ENCODE peak calls at places on chromosomes 11 and 22, in nine cellular contexts. Y is RWPE1; H is AG10803; G is CD4-positive, alpha-beta T cell; E is testis; V is transverse colon; P is fibroblast of mammary gland; X is endothelial cell; N is GM12864. D is an unnamed sample.

GRCh38 chr11:90332415-90332814 is 109.6 kb upstream of the CHORDC1 start:
- DNase-seq in X (no peak), Y (no peak), H (no peak), P (no peak), E (no peak), V (no peak), G (no peak), N (no peak), D (no peak)

GRCh38 chr11:134536219-134536618 is 124.2 kb upstream of the B3GAT1 start:
- DNase-seq in N (no peak), G (no peak), Y (no peak), H (no peak), X (no peak), V (no peak), E (peak), P (no peak), D (peak)

GRCh38 chr11:26027887-26028286 is 304.0 kb upstream of the ANO3 start:
- DNase-seq in H (no peak), N (no peak), E (no peak), P (no peak), G (no peak), Y (no peak), X (no peak), V (no peak), D (no peak)

GRCh38 chr11:122656073-122656630 is 630 bp downstream of the UBASH3B start:
- DNase-seq in Y (peak), E (peak), P (peak), G (peak), V (peak), N (no peak), X (peak), H (peak), D (peak)

GRCh38 chr11:43736502-43737193 is 56.1 kb downstream of the HSD17B12 start:
- DNase-seq in Y (no peak), V (no peak), H (peak), P (peak), X (no peak), E (no peak), G (no peak), N (no peak), D (no peak)

GRCh38 chr11:70824590-70825300 is 426.4 kb downstream of the CTTN start:
- DNase-seq in G (no peak), X (no peak), P (no peak), N (no peak), Y (no peak), H (no peak), V (no peak), E (peak), D (no peak)

GRCh38 chr11:77515483-77515882 is 41.6 kb upstream of the PAK1 start:
- DNase-seq in X (no peak), E (no peak), G (no peak), V (peak), Y (no peak), N (no peak), P (no peak), H (no peak), D (no peak)

GRCh38 chr11:46290598-46291309 is 13.3 kb downstream of the CREB3L1 start:
- DNase-seq in H (peak), E (peak), V (peak), G (no peak), X (peak), P (peak), N (no peak), Y (no peak), D (peak)

GRCh38 chr11:128776434-128777284 is 82.8 kb downstream of the FLI1 start:
- DNase-seq in G (peak), N (peak), E (peak), V (no peak), P (peak), H (peak), Y (no peak), X (peak), D (no peak)

GRCh38 chr22:39463931-39464390 is 7.1 kb downstream of the MGAT3 start:
- DNase-seq in V (no peak), H (peak), X (no peak), Y (no peak), G (no peak), E (no peak), P (no peak), N (no peak), D (no peak)

GRCh38 chr11:9231848-9232177 is 33.3 kb downstream of the DENND5A start:
- DNase-seq in P (peak), Y (no peak), V (no peak), X (no peak), H (peak), N (no peak), G (no peak), E (no peak), D (no peak)

GRCh38 chr11:2594267-2594666 is 105.5 kb downstream of the KCNQ1OT1 start:
- DNase-seq in Y (no peak), P (no peak), G (no peak), E (no peak), X (no peak), N (no peak), H (no peak), V (no peak), D (no peak)
- TF ChIP-seq CTCF in Y (no peak), P (no peak), G (no peak), E (no peak), X (no peak), N (no peak), H (no peak), V (no peak), D (no peak)

DNA sequence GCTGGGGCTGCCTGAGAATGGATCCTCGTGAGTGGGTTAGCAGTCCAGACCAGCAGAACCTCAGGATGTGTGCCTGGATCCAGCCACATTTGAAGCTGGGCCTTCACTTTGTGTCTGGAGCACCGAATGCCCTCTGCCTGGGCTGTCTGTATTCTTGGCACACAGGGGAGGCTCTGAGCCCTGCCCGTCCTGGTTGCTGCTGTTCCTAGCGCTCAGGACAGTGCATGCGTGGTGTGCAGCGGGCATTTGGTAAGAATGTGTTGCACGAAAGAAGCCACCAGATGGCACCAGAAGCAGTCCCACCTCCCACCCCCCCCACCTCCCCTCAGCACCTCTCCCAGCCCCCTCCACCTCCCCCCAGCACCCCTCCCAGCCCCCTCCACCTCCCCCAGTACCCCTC is 4.1 kb upstream of the MAPK11 start:
- DNase-seq in H (peak), X (no peak), P (peak), V (peak), G (no peak), E (peak), N (no peak), Y (peak), D (no peak)
- TF ChIP-seq CTCF in H (peak), X (no peak), P (peak), V (peak), G (peak), E (peak), N (peak), Y (peak), D (peak)

DNA sequence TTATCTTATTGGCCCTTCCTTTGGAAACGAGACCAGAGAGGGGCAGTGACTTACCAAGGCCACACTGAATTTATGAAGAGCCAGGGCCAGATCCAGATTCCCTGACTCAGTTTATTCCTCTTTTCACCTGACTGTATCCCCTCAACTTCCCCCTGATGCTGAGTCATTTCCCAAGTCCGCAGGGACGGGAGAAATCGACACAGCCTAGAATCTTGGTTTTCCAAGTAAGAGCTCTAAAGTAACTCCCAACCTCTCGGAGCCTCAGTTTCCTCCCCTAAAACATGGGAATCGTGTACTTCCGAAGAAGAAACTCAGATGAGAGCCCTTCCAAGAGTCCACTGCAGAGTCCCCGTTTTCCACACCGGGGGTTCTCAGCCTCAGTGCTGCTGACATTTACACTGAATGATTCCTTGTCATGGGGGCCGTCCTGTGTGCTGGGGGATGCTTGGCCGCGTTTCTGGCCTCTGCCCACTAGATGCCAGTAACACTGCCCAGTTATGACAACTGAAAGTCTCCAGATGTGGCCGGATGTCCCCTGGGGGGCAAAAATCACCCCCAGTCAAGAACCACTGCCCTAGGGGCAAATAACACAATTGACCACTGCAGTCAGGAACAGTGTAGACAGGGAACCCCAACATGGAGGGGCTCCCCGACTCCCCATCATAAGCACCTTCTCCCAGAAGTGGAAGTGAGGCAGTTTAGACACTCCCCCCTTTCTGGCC is 11.2 kb downstream of the MPST start:
- DNase-seq in P (no peak), V (no peak), H (no peak), N (no peak), X (no peak), Y (no peak), E (no peak), G (no peak), D (no peak)
- TF ChIP-seq CTCF in P (no peak), V (no peak), H (no peak), N (no peak), X (no peak), Y (no peak), E (no peak), G (no peak), D (peak)

GRCh38 chr11:110092577-110093406 is at the start of gene ZC3H12C:
- DNase-seq in G (no peak), V (peak), P (peak), E (peak), Y (peak), X (peak), H (peak), N (peak), D (peak)
- TF ChIP-seq CTCF in G (no peak), V (peak), P (peak), E (peak), Y (peak), X (no peak), H (peak), N (peak), D (peak)

DNA sequence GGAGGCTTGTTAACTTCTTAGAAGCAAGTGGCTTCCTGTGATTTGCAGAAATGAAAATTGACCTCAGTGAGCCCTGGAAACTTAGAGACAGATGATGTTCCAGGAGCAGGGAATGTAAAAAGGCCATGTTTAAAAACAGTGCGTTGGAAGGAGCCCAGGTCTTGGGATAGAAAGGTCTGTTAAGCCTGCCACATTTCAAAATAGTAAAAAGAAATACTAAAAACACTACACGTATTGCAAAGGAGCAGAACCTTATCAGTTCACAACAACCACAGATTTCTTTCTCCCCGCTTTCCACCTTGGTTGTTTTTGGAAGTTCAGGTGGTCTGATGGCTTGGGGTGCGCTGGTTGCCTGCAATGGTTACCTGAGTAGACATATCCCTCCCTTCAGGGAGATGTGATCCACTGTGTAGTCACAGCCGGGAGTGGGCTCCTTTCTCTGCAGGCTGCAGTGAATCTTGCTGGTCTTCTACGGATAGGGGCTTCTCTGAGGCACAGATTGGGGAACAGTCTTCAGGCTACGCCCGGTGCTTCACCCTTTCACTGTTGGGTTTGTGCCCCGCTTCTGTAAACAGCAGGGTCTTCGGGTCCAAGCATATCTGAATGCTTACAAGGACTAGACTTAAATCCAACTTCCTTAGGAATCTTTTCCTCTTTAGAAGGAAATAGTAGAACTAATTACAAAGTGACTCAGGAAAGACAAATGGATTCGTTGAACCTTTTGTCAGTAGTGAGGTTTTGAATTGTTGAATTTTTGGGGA is 1.9 kb downstream of the TEAD1 start:
- DNase-seq in Y (peak), V (no peak), X (no peak), H (peak), P (peak), G (no peak), N (no peak), E (peak), D (no peak)
- TF ChIP-seq CTCF in Y (no peak), V (no peak), X (no peak), H (no peak), P (no peak), G (no peak), N (no peak), E (no peak), D (no peak)

DNA sequence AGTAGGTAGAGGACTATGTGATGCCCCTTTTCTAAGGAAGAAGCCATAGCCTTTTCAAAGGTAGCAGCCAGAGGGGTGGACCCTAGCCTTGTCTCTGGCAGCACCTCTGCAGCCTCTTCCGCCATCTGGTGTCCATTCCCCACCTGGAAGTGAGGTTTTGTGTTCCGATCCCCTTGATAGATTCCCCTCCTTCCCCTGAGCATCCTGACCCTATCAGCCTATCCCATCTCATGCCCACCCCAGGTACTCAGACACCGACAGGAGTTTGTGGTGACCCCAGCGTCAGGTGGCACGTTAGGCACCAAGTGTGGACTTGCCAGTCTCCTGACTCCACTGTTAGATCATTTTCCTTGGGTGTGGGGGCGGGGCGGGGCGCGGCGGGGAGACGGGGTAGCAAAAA is 398 bp upstream of the FAM89B start:
- DNase-seq in P (peak), E (no peak), H (no peak), G (no peak), N (no peak), V (peak), Y (peak), X (no peak), D (no peak)
- TF ChIP-seq CTCF in P (peak), E (no peak), H (peak), G (peak), N (peak), V (peak), Y (peak), X (no peak), D (peak)

DNA sequence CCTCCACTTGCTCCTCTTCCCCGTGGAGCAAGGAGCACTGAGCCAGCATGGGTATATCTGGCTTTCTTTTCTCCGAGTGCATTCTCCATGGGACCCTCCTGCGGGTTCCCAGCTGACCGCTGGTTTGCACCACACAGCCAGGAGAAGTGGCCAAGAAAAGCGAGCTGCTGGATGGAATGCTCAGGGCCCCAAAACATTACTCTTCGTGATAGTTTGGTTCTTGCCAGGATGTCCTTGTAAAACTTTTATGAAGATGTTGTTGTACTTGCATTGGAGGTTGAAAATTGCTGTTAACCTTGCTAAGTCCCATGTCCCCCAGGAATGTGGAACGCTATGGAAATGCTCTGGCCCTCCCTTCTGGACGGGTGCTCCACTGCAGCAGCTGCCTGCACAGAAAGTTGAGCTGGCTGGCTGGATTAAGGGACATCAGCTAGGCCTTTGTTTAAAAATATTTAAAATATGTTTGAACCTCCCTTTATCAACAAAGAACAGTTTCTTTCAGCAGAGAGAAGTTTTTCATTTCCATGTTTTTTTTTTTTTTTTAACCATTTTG is 68.7 kb downstream of the ZNRF3 start:
- DNase-seq in Y (no peak), H (peak), G (no peak), X (no peak), V (peak), E (peak), P (peak), N (no peak), D (no peak)
- TF ChIP-seq CTCF in Y (no peak), H (peak), G (no peak), X (no peak), V (no peak), E (peak), P (peak), N (no peak), D (peak)

GRCh38 chr11:67355794-67356550 is 2.6 kb upstream of the POLD4 start:
- DNase-seq in Y (no peak), X (no peak), P (no peak), N (no peak), G (no peak), V (peak), H (no peak), E (no peak), D (no peak)

GRCh38 chr11:67352546-67353316 is 615 bp downstream of the POLD4 start:
- DNase-seq in P (no peak), V (peak), N (no peak), G (peak), H (peak), Y (no peak), E (no peak), X (no peak), D (no peak)

GRCh38 chr11:67355023-67355793 is 1.9 kb upstream of the POLD4 start:
- DNase-seq in V (no peak), E (no peak), G (no peak), P (no peak), N (no peak), X (no peak), H (no peak), Y (no peak), D (no peak)

GRCh38 chr11:67353317-67354313 is at the start of gene POLD4:
- DNase-seq in X (peak), N (peak), G (peak), V (peak), H (peak), P (peak), E (peak), Y (peak), D (peak)

DNA sequence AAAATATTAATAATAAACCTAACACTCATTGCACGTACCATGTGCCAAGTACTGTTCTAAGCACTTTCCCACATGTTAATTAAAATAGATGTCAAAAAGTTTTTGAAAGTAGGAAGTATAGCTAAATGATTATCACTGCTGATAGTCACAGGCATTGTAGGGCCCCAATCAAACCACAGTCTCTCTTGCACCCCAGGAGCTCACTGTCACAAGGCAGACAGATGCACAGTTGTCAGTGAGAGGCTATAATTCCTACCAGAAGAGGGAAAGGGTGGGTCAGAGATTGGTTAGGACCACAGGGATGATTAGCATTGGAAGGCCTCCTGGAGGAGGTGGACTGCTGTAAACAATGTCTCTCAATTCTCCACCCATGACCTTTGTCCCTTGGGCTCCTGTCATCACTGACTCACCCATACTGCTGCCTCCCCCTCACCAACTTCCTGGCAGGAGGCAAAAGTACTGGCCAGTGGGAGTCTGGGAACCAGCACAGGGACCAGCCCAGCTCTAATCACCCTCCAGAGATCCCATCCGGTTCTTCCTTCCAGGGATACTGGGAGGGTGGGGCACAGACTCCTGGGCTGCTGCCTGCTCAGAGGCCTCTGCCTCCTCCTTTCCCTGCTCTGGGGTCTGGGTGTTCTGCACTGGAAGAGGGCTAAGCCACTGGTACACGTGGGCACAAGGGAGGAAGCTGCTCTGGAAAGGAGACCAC is 1.1 kb upstream of the POLD4 start:
- DNase-seq in N (no peak), E (peak), P (peak), X (no peak), H (peak), G (no peak), Y (peak), V (peak), D (no peak)
- TF ChIP-seq CTCF in N (no peak), E (no peak), P (peak), X (no peak), H (peak), G (no peak), Y (no peak), V (no peak), D (peak)

DNA sequence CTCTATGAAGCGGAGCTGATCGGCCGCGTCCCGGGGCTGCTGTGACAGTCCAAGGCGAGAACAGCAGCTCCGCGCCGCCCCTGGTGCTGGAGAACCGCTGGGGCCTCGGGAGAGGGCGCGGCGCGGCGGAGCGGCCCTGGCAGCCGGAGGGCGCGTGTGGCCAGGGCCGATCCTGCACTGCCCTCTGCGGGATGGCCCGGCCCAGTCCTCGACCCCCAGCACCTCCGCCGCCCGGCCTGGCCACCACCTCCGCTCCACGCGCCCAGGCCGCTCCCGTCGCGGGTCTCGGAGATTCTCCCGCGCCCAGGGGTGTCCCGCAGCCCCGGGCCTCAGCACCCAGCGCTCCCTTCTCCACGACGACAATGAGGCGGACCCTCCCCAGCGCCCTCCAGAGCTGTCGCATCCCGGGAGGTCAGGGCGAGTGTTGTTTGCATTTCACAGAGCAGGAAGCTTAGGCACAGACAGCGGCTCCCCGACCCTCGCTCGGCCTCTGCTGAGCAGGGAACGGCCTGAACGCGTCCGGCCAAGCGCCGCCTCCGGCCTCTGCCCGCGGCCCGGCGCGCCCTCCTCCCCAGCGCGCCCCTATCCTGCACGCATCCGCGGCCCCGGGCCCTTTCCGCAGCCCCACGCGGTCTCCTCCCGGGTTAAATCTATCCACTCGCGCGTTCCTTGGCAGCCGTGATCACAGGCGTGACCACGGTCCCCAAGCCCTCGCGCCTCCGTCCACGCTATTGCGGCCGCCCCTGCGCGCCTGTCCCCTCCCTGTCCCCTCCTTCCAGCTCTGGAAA is 109.7 kb downstream of the WNT7B start:
- DNase-seq in Y (no peak), H (peak), P (peak), G (no peak), X (peak), N (no peak), V (no peak), E (peak), D (no peak)
- TF ChIP-seq CTCF in Y (peak), H (peak), P (no peak), G (no peak), X (no peak), N (no peak), V (no peak), E (peak), D (peak)